ENCODE peak calls at places on chromosome 1, in four cellular contexts. One of them, this sample, is unnamed.

GRCh38 chr1:229153955-229154548 is 116.9 kb upstream of the RAB4A start:
- DNase-seq in T-helper 9 cell: no peak
- DNase-seq in left ventricle myocardium inferior: no peak
- DNase-seq in HFFc6: no peak
- DNase-seq in this sample: no peak

GRCh38 chr1:77834771-77835334 is 53.6 kb upstream of the NEXN start:
- DNase-seq in T-helper 9 cell: no peak
- DNase-seq in left ventricle myocardium inferior: no peak
- DNase-seq in HFFc6: peak
- DNase-seq in this sample: no peak

GRCh38 chr1:117077267-117077666 is 17.1 kb downstream of the TTF2 start:
- DNase-seq in T-helper 9 cell: no peak
- DNase-seq in left ventricle myocardium inferior: no peak
- DNase-seq in HFFc6: peak
- DNase-seq in this sample: peak

GRCh38 chr1:187630653-187631380 is 802.1 kb downstream of the PLA2G4A start:
- DNase-seq in T-helper 9 cell: no peak
- DNase-seq in left ventricle myocardium inferior: no peak
- DNase-seq in HFFc6: no peak
- DNase-seq in this sample: no peak

GRCh38 chr1:15975358-15975804 is 520 bp downstream of the ZBTB17 start:
- DNase-seq in T-helper 9 cell: peak
- DNase-seq in left ventricle myocardium inferior: peak
- DNase-seq in HFFc6: peak
- DNase-seq in this sample: peak

GRCh38 chr1:167718926-167719691 is 2.7 kb upstream of the MPZL1 start:
- DNase-seq in T-helper 9 cell: no peak
- DNase-seq in left ventricle myocardium inferior: no peak
- DNase-seq in HFFc6: no peak
- DNase-seq in this sample: no peak

GRCh38 chr1:248812736-248813425 is 12.8 kb downstream of the SH3BP5L start:
- DNase-seq in T-helper 9 cell: no peak
- DNase-seq in left ventricle myocardium inferior: no peak
- DNase-seq in HFFc6: no peak
- DNase-seq in this sample: no peak

GRCh38 chr1:33388989-33389771 is 41.7 kb downstream of the PHC2 start:
- DNase-seq in T-helper 9 cell: no peak
- DNase-seq in left ventricle myocardium inferior: peak
- DNase-seq in HFFc6: peak
- DNase-seq in this sample: no peak

GRCh38 chr1:157156058-157156541 is 17.9 kb upstream of the ETV3 start:
- DNase-seq in T-helper 9 cell: peak
- DNase-seq in left ventricle myocardium inferior: peak
- DNase-seq in HFFc6: peak
- DNase-seq in this sample: peak

GRCh38 chr1:25569599-25570458 is 26.4 kb downstream of the LDLRAP1 start:
- DNase-seq in T-helper 9 cell: no peak
- DNase-seq in left ventricle myocardium inferior: no peak
- DNase-seq in HFFc6: no peak
- DNase-seq in this sample: no peak

GRCh38 chr1:70169018-70169839 is 36.1 kb downstream of the LRRC40 start:
- DNase-seq in T-helper 9 cell: no peak
- DNase-seq in left ventricle myocardium inferior: no peak
- DNase-seq in HFFc6: no peak
- DNase-seq in this sample: no peak

GRCh38 chr1:219088778-219089557 is 84.7 kb upstream of the LYPLAL1 start:
- DNase-seq in T-helper 9 cell: no peak
- DNase-seq in left ventricle myocardium inferior: peak
- DNase-seq in HFFc6: peak
- DNase-seq in this sample: no peak

GRCh38 chr1:170530972-170531757 is 801 bp upstream of the GORAB start:
- DNase-seq in T-helper 9 cell: no peak
- DNase-seq in left ventricle myocardium inferior: no peak
- DNase-seq in HFFc6: no peak
- DNase-seq in this sample: no peak

GRCh38 chr1:41673355-41673754 is 188.9 kb upstream of the EDN2 start:
- DNase-seq in T-helper 9 cell: peak
- DNase-seq in left ventricle myocardium inferior: no peak
- DNase-seq in HFFc6: no peak
- DNase-seq in this sample: peak

GRCh38 chr1:224644553-224645154 is 28.5 kb downstream of the CNIH3 start:
- DNase-seq in T-helper 9 cell: peak
- DNase-seq in left ventricle myocardium inferior: no peak
- DNase-seq in HFFc6: peak
- DNase-seq in this sample: peak

GRCh38 chr1:172477741-172478140 is 33.9 kb upstream of the PIGC start:
- DNase-seq in T-helper 9 cell: no peak
- DNase-seq in left ventricle myocardium inferior: no peak
- DNase-seq in HFFc6: no peak
- DNase-seq in this sample: no peak

GRCh38 chr1:107739183-107739582 is 225.8 kb downstream of the VAV3 start:
- DNase-seq in T-helper 9 cell: no peak
- DNase-seq in left ventricle myocardium inferior: no peak
- DNase-seq in HFFc6: no peak
- DNase-seq in this sample: no peak

GRCh38 chr1:222167111-222167510 is 380.8 kb downstream of the HHIPL2 start:
- DNase-seq in T-helper 9 cell: no peak
- DNase-seq in left ventricle myocardium inferior: peak
- DNase-seq in HFFc6: peak
- DNase-seq in this sample: no peak

GRCh38 chr1:6991271-6991670 is 206.0 kb downstream of the CAMTA1 start:
- DNase-seq in T-helper 9 cell: no peak
- DNase-seq in left ventricle myocardium inferior: no peak
- DNase-seq in HFFc6: peak
- DNase-seq in this sample: no peak

GRCh38 chr1:173503391-173503790 is 26.3 kb downstream of the PRDX6 start:
- DNase-seq in T-helper 9 cell: no peak
- DNase-seq in left ventricle myocardium inferior: no peak
- DNase-seq in HFFc6: peak
- DNase-seq in this sample: no peak

GRCh38 chr1:230542054-230542453 is 100.2 kb upstream of the COG2 start:
- DNase-seq in T-helper 9 cell: no peak
- DNase-seq in left ventricle myocardium inferior: no peak
- DNase-seq in HFFc6: no peak
- DNase-seq in this sample: no peak

GRCh38 chr1:235939488-235939775 is 72.7 kb upstream of the LYST start:
- DNase-seq in T-helper 9 cell: no peak
- DNase-seq in left ventricle myocardium inferior: no peak
- DNase-seq in HFFc6: no peak
- DNase-seq in this sample: no peak

GRCh38 chr1:225677350-225678124 is 24.6 kb upstream of the ENAH start:
- DNase-seq in T-helper 9 cell: no peak
- DNase-seq in left ventricle myocardium inferior: no peak
- DNase-seq in HFFc6: no peak
- DNase-seq in this sample: no peak

GRCh38 chr1:43783671-43784205 is 76.4 kb downstream of the ST3GAL3 start:
- DNase-seq in T-helper 9 cell: no peak
- DNase-seq in left ventricle myocardium inferior: no peak
- DNase-seq in HFFc6: peak
- DNase-seq in this sample: no peak

GRCh38 chr1:55067022-55067781 is 27.9 kb downstream of the PCSK9 start:
- DNase-seq in T-helper 9 cell: no peak
- DNase-seq in left ventricle myocardium inferior: peak
- DNase-seq in HFFc6: no peak
- DNase-seq in this sample: no peak

GRCh38 chr1:236536540-236536939 is 12.8 kb downstream of the LGALS8 start:
- DNase-seq in T-helper 9 cell: no peak
- DNase-seq in left ventricle myocardium inferior: no peak
- DNase-seq in HFFc6: no peak
- DNase-seq in this sample: no peak

GRCh38 chr1:30679976-30680305 is 43.4 kb downstream of the MATN1 start:
- DNase-seq in T-helper 9 cell: no peak
- DNase-seq in left ventricle myocardium inferior: no peak
- DNase-seq in HFFc6: no peak
- DNase-seq in this sample: no peak

GRCh38 chr1:44792736-44793502 is 4.9 kb upstream of the BEST4 start:
- DNase-seq in T-helper 9 cell: no peak
- DNase-seq in left ventricle myocardium inferior: no peak
- DNase-seq in HFFc6: no peak
- DNase-seq in this sample: no peak

GRCh38 chr1:30981172-30981571 is 72.6 kb upstream of the SDC3 start:
- DNase-seq in T-helper 9 cell: no peak
- DNase-seq in left ventricle myocardium inferior: no peak
- DNase-seq in HFFc6: no peak
- DNase-seq in this sample: no peak

GRCh38 chr1:50271968-50272578 is 151.2 kb downstream of the DMRTA2 start:
- DNase-seq in T-helper 9 cell: no peak
- DNase-seq in left ventricle myocardium inferior: peak
- DNase-seq in HFFc6: no peak
- DNase-seq in this sample: no peak

GRCh38 chr1:172513480-172513879 is 19.5 kb upstream of the SUCO start:
- DNase-seq in T-helper 9 cell: no peak
- DNase-seq in left ventricle myocardium inferior: no peak
- DNase-seq in HFFc6: peak
- DNase-seq in this sample: no peak

GRCh38 chr1:59415876-59416275 is 119.0 kb downstream of the FGGY start:
- DNase-seq in T-helper 9 cell: no peak
- DNase-seq in left ventricle myocardium inferior: no peak
- DNase-seq in HFFc6: peak
- DNase-seq in this sample: no peak

GRCh38 chr1:111967067-111967690 is 22.3 kb downstream of the KCND3 start:
- DNase-seq in T-helper 9 cell: no peak
- DNase-seq in left ventricle myocardium inferior: no peak
- DNase-seq in HFFc6: no peak
- DNase-seq in this sample: no peak

GRCh38 chr1:203140076-203140475 is 12.6 kb downstream of the ADORA1 start:
- DNase-seq in T-helper 9 cell: no peak
- DNase-seq in left ventricle myocardium inferior: no peak
- DNase-seq in HFFc6: no peak
- DNase-seq in this sample: no peak

GRCh38 chr1:32179443-32180185 is at the start of gene TXLNA:
- DNase-seq in T-helper 9 cell: peak
- DNase-seq in left ventricle myocardium inferior: peak
- DNase-seq in HFFc6: peak
- DNase-seq in this sample: peak

GRCh38 chr1:152167835-152168534 is 9.0 kb upstream of the RPTN start:
- DNase-seq in T-helper 9 cell: no peak
- DNase-seq in left ventricle myocardium inferior: no peak
- DNase-seq in HFFc6: peak
- DNase-seq in this sample: no peak

GRCh38 chr1:41475859-41476567 is 8.5 kb downstream of the EDN2 start:
- DNase-seq in T-helper 9 cell: no peak
- DNase-seq in left ventricle myocardium inferior: no peak
- DNase-seq in HFFc6: peak
- DNase-seq in this sample: no peak

GRCh38 chr1:21607549-21608529 is 61.3 kb downstream of the RAP1GAP start:
- DNase-seq in T-helper 9 cell: peak
- DNase-seq in left ventricle myocardium inferior: peak
- DNase-seq in HFFc6: peak
- DNase-seq in this sample: peak